ENCODE peak calls at places on chromosomes 11 and 22, in seven cellular contexts. N, Z, A, R, W, S and F are unnamed samples.

GRCh38 chr11:110431212-110432073 is 1.7 kb downstream of the FDX1 start:
- DNase-seq in N (peak), Z (peak), A (no peak), R (peak), W (no peak), S (no peak), F (no peak)

GRCh38 chr11:125082611-125083311 is 19.7 kb downstream of the SLC37A2 start:
- DNase-seq in N (peak), Z (peak), A (no peak), R (peak), W (no peak), S (no peak), F (peak)

GRCh38 chr11:59429924-59430516 is 3.8 kb upstream of the OR5A2 start:
- DNase-seq in N (peak), Z (peak), A (no peak), R (peak), W (peak), S (peak), F (no peak)

GRCh38 chr11:46293616-46294015 is 16.2 kb downstream of the CREB3L1 start:
- DNase-seq in N (peak), Z (peak), A (no peak), R (peak), W (no peak), S (no peak), F (peak)

GRCh38 chr11:108483163-108483562 is 15.0 kb downstream of the POGLUT3 start:
- DNase-seq in N (no peak), Z (peak), A (no peak), R (peak), W (no peak), S (no peak), F (no peak)

GRCh38 chr11:18105086-18105801 is 638 bp downstream of the SAAL1 start:
- DNase-seq in N (peak), Z (no peak), A (no peak), R (no peak), W (no peak), S (no peak), F (no peak)

GRCh38 chr22:26547426-26547825 is 35.2 kb upstream of the TFIP11 start:
- DNase-seq in N (no peak), Z (peak), A (no peak), R (peak), W (no peak), S (no peak), F (no peak)

GRCh38 chr11:10920205-10920604 is 62.4 kb upstream of the ZBED5 start:
- DNase-seq in N (peak), Z (no peak), A (no peak), R (peak), W (no peak), S (peak), F (no peak)

GRCh38 chr22:39439170-39439569 is 17.6 kb upstream of the MGAT3 start:
- DNase-seq in N (peak), Z (peak), A (no peak), R (peak), W (no peak), S (peak), F (no peak)

GRCh38 chr11:9568854-9569587 is 4.4 kb upstream of the WEE1 start:
- DNase-seq in N (peak), Z (peak), A (peak), R (peak), W (peak), S (no peak), F (peak)

GRCh38 chr22:46111645-46112306 is 38.5 kb upstream of the PPARA start:
- DNase-seq in N (no peak), Z (no peak), A (no peak), R (no peak), W (no peak), S (no peak), F (no peak)

GRCh38 chr11:100396281-100396680 is 290.8 kb upstream of the ARHGAP42 start:
- DNase-seq in N (no peak), Z (no peak), A (no peak), R (no peak), W (no peak), S (no peak), F (no peak)

GRCh38 chr22:50627452-50627913 is 469 bp downstream of the ARSA start:
- DNase-seq in N (no peak), Z (peak), A (no peak), R (no peak), W (peak), S (no peak), F (no peak)

GRCh38 chr11:38138972-38139371 is 1540.9 kb upstream of the RAG2 start:
- DNase-seq in N (no peak), Z (no peak), A (no peak), R (no peak), W (no peak), S (no peak), F (no peak)

GRCh38 chr11:38131535-38131934 is 1533.5 kb upstream of the RAG2 start:
- DNase-seq in N (no peak), Z (no peak), A (no peak), R (no peak), W (no peak), S (no peak), F (no peak)

GRCh38 chr11:38136887-38137286 is 1538.9 kb upstream of the RAG2 start:
- DNase-seq in N (no peak), Z (no peak), A (no peak), R (no peak), W (no peak), S (no peak), F (no peak)
- H3K4me3 ChIP-seq in N (no peak), Z (no peak), A (no peak), R (no peak), W (no peak), S (no peak), F (no peak)

DNA sequence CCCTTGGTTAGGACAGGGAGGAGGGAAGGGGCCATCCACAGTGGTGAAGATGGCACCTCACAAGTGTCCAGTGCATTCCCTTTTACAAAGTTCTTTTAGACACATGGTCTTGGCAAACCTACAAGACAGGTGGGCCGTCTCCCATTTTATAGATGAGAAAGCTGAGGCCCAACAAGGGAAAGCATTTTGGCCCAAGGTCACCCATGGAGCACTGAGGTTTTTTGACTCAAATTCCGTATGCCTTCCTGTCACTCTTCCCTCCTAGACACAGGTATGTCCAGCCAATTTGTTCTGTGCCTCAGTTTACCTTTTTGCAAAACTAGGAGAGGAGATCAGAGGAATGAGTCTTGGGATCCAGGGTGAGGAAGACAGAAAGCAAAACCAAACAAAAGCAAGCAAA is 1.2 kb downstream of the C1QTNF4 start:
- DNase-seq in N (no peak), Z (no peak), A (no peak), R (no peak), W (no peak), S (no peak), F (no peak)
- TF ChIP-seq CTCF in N (no peak), Z (no peak), A (no peak), R (no peak), W (no peak), S (no peak), F (no peak)

DNA sequence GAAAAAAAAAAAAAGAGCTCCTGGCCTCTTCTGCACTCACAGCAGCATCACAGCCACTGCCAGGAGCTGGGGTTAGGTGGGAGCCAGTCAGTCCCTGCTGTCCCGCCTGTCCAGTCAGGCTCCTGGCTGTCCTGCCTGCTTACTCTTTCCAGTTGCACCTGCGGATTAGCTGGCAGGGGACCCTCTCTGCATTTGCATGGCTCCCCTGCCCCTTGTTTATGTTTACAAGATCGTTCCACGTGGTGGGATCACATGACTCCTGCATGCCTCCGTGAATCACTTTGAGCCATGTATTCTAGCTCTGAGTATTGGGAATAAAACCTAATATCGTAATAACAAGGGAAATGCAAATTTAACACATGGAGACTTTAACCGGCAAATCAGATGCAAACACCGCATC is 36.8 kb upstream of the A4GALT start:
- DNase-seq in N (no peak), Z (no peak), A (no peak), R (peak), W (no peak), S (no peak), F (no peak)
- H3K4me3 ChIP-seq in N (no peak), Z (no peak), A (no peak), R (no peak), W (no peak), S (no peak), F (no peak)

DNA sequence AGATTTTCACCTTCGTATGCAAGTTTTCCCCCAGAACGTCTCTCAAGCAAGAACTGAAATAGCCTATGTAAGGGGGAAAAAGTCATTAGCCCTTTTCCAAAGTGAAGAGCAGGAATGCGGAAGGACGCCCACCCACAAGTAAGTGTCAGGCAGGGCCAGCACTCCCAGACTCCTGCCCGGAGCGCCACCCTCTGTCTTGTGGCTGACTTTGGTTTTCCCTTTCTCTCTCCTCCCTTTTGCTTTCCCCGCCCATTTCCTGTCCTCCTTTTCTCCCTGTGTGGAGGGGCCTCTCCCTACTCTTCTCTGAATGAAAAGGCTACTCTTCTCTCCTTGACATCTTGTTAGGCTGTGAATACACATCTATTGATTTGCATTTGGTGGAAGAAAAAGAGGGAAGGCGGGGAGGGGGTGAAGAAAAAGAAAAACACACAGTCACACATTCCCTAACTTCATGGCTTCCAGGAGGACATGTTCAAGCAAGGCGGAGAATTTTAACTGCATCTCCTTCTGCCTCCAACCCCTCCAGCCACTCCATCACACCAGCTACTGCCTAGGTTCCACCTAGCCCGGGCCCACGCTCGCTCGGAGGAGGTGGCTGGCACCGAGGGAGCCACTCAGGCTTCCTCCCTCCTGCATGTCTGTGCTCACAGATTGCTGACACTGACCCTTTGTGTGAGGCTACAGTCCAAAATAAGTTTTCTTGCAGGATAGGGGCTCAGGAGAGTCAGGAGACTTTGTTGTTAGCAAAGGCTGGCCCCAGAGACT is 9.2 kb upstream of the OPCML start:
- DNase-seq in N (no peak), Z (no peak), A (no peak), R (no peak), W (no peak), S (no peak), F (no peak)
- TF ChIP-seq CTCF in N (no peak), Z (no peak), A (no peak), R (no peak), W (no peak), S (no peak), F (no peak)